ENCODE peak calls at places on chromosomes 5 and 9, in eight cellular contexts. R is T-helper 2 cell; P is NCI-H1930; U is GM10248; S is OCI-LY7; F is HCT116; Q is effector memory CD8-positive, alpha-beta T cell; E is GM23248. J is an unnamed sample.

GRCh38 chr5:138179277-138179857 is 455 bp downstream of the KIF20A start:
- DNase-seq in R (no peak), P (no peak), U (no peak), S (peak), F (no peak), Q (no peak), E (peak), J (no peak)

GRCh38 chr5:159331099-159331973 is 1.0 kb upstream of the IL12B start:
- DNase-seq in R (peak), P (peak), U (peak), S (peak), F (no peak), Q (peak), E (peak), J (peak)

GRCh38 chr5:173746050-173746449 is 129.6 kb upstream of the BOD1 start:
- DNase-seq in R (no peak), P (no peak), U (no peak), S (peak), F (no peak), Q (no peak), E (peak), J (no peak)

GRCh38 chr5:15993934-15994333 is 185.7 kb downstream of the MARCHF11 start:
- DNase-seq in R (no peak), P (no peak), U (no peak), S (no peak), F (no peak), Q (no peak), E (peak), J (no peak)

GRCh38 chr9:134475051-134475790 is 149.0 kb downstream of the RXRA start:
- DNase-seq in R (no peak), P (no peak), U (peak), S (no peak), F (no peak), Q (no peak), E (peak), J (no peak)

GRCh38 chr9:21883642-21884041 is 81.2 kb downstream of the MTAP start:
- DNase-seq in R (no peak), P (no peak), U (no peak), S (peak), F (peak), Q (peak), E (no peak), J (no peak)

GRCh38 chr5:174937201-174938130 is 213.1 kb downstream of the MSX2 start:
- DNase-seq in R (no peak), P (no peak), U (no peak), S (no peak), F (no peak), Q (no peak), E (no peak), J (no peak)

GRCh38 chr9:107131108-107131799 is 151.8 kb upstream of the RAD23B start:
- DNase-seq in R (no peak), P (no peak), U (no peak), S (no peak), F (no peak), Q (no peak), E (no peak), J (no peak)

GRCh38 chr9:530681-531080 is 310.8 kb upstream of the DMRT1 start:
- DNase-seq in R (no peak), P (no peak), U (no peak), S (no peak), F (peak), Q (no peak), E (peak), J (no peak)

GRCh38 chr5:28862137-28862859 is 1823.9 kb upstream of the CDH9 start:
- DNase-seq in R (no peak), P (peak), U (no peak), S (no peak), F (no peak), Q (no peak), E (no peak), J (no peak)

GRCh38 chr9:89410709-89411111 is 87.2 kb downstream of the SEMA4D start:
- DNase-seq in R (peak), P (no peak), U (peak), S (no peak), F (no peak), Q (no peak), E (peak), J (no peak)

GRCh38 chr9:110427497-110428104 is 89.9 kb upstream of the TXNDC8 start:
- DNase-seq in R (no peak), P (peak), U (peak), S (peak), F (peak), Q (no peak), E (peak), J (no peak)

GRCh38 chr5:113505181-113505580 is 8.3 kb upstream of the YTHDC2 start:
- DNase-seq in R (no peak), P (no peak), U (no peak), S (no peak), F (no peak), Q (no peak), E (peak), J (no peak)

GRCh38 chr9:76359365-76359764 is 34.9 kb downstream of the RFK start:
- DNase-seq in R (no peak), P (no peak), U (no peak), S (no peak), F (no peak), Q (no peak), E (no peak), J (no peak)

GRCh38 chr9:70020217-70020616 is 23.4 kb upstream of the MAMDC2 start:
- DNase-seq in R (no peak), P (no peak), U (no peak), S (no peak), F (no peak), Q (no peak), E (no peak), J (no peak)

GRCh38 chr9:109771796-109772525 is 8.0 kb upstream of the PALM2AKAP2 start:
- DNase-seq in R (no peak), P (no peak), U (no peak), S (no peak), F (no peak), Q (no peak), E (peak), J (no peak)

GRCh38 chr5:82332889-82333619 is 54.9 kb upstream of the RPS23 start:
- DNase-seq in R (no peak), P (no peak), U (no peak), S (no peak), F (no peak), Q (no peak), E (peak), J (no peak)

GRCh38 chr9:128470560-128470959 is 14.8 kb downstream of the ODF2 start:
- DNase-seq in R (no peak), P (no peak), U (no peak), S (no peak), F (no peak), Q (no peak), E (peak), J (no peak)

GRCh38 chr9:127825319-127826051 is 22.8 kb downstream of the FPGS start:
- DNase-seq in R (no peak), P (peak), U (no peak), S (peak), F (no peak), Q (no peak), E (no peak), J (no peak)

J was measured in T follicular helper cell.